ENCODE peak calls at places on chromosome 21, in ten cellular contexts. G, U, X, I, C, L, H, R, Q and V are unnamed samples.

GRCh38 chr21:27814226-27814625 is 847.3 kb upstream of the ADAMTS5 start:
- DNase-seq in X (no peak), U (no peak), G (no peak), R (no peak), L (no peak), H (no peak), Q (no peak), C (no peak), I (no peak), V (no peak)

GRCh38 chr21:35095859-35096291 is 46.8 kb upstream of the RUNX1 start:
- DNase-seq in C (no peak), L (no peak), U (no peak), G (no peak), X (no peak), R (no peak), I (no peak), H (no peak), Q (no peak), V (no peak)

GRCh38 chr21:37626320-37626719 is 259.7 kb downstream of the DYRK1A start:
- DNase-seq in R (no peak), U (no peak), X (no peak), L (no peak), G (no peak), H (no peak), C (no peak), I (no peak), Q (no peak), V (no peak)

GRCh38 chr21:37636152-37636860 is 269.7 kb downstream of the DYRK1A start:
- DNase-seq in X (no peak), R (no peak), H (no peak), G (peak; percentile 60), U (no peak), C (no peak), Q (no peak), I (no peak), L (no peak), V (peak; percentile 48)

GRCh38 chr21:35711661-35712060 is 348.7 kb downstream of the SETD4 start:
- DNase-seq in Q (no peak), U (no peak), C (no peak), R (no peak), H (no peak), X (peak; percentile 93), I (no peak), G (no peak), L (no peak), V (no peak)

GRCh38 chr21:37916795-37917142 is 512 bp upstream of the KCNJ6 start:
- DNase-seq in U (peak; percentile 87), C (no peak), X (no peak), R (no peak), L (no peak), G (no peak), I (no peak), H (no peak), Q (no peak), V (no peak)

GRCh38 chr21:41913230-41913629 is 34.1 kb upstream of the PRDM15 start:
- DNase-seq in I (no peak), L (no peak), Q (no peak), C (no peak), R (no peak), X (no peak), H (no peak), G (no peak), U (no peak), V (no peak)

GRCh38 chr21:43016728-43017127 is 42.4 kb downstream of the PKNOX1 start:
- DNase-seq in G (no peak), X (no peak), L (no peak), Q (no peak), R (no peak), U (no peak), H (no peak), I (no peak), C (no peak), V (no peak)

GRCh38 chr21:42621166-42621827 is 32.1 kb upstream of the PDE9A start:
- DNase-seq in H (peak; percentile 58), C (no peak), L (no peak), X (no peak), Q (no peak), G (no peak), U (no peak), I (peak; percentile 64), R (peak; percentile 42), V (peak; percentile 49)

GRCh38 chr21:43277481-43278351 is 108.9 kb downstream of the CRYAA start:
- DNase-seq in G (no peak), X (no peak), R (no peak), Q (no peak), I (peak; percentile 79), C (peak; percentile 37), H (no peak), L (no peak), U (no peak), V (no peak)

GRCh38 chr21:24076179-24076578 is 1531.1 kb downstream of the MRPL39 start:
- DNase-seq in G (peak; percentile 4), U (no peak), R (no peak), Q (no peak), I (no peak), L (no peak), C (no peak), H (no peak), X (no peak), V (no peak)

GRCh38 chr21:32192291-32192690 is 86.6 kb downstream of the MIS18A start:
- DNase-seq in C (no peak), G (no peak), H (no peak), X (no peak), L (no peak), R (no peak), U (no peak), I (no peak), Q (no peak), V (no peak)

GRCh38 chr21:42414928-42415769 is 11.4 kb downstream of the UBASH3A start:
- DNase-seq in Q (no peak), X (no peak), L (peak; percentile 78), R (no peak), H (peak; percentile 55), I (no peak), C (no peak), G (no peak), U (no peak), V (peak; percentile 88)

GRCh38 chr21:45699966-45700365 is 56.4 kb downstream of the PCBP3 start:
- DNase-seq in H (no peak), X (no peak), I (no peak), C (no peak), G (no peak), R (no peak), U (no peak), L (no peak), Q (no peak), V (peak; percentile 92)

GRCh38 chr21:45698493-45698947 is 55.0 kb downstream of the PCBP3 start:
- DNase-seq in Q (no peak), G (peak; percentile 86), L (no peak), H (peak; percentile 36), U (no peak), X (no peak), I (no peak), R (peak; percentile 23), C (no peak), V (peak; percentile 100)

GRCh38 chr21:45699251-45699942 is 55.9 kb downstream of the PCBP3 start:
- DNase-seq in H (no peak), R (no peak), U (no peak), L (no peak), I (no peak), Q (no peak), X (no peak), G (no peak), C (no peak), V (peak; percentile 30)

GRCh38 chr21:45700461-45700860 is 56.9 kb downstream of the PCBP3 start:
- DNase-seq in Q (no peak), I (no peak), C (no peak), L (no peak), X (no peak), G (no peak), H (no peak), U (no peak), R (no peak), V (no peak)

GRCh38 chr21:45695086-45695485 is 51.6 kb downstream of the PCBP3 start:
- DNase-seq in R (no peak), U (peak; percentile 68), H (no peak), I (no peak), L (no peak), Q (no peak), G (no peak), X (no peak), C (no peak), V (no peak)
- TF ChIP-seq CTCF in R (no peak), U (peak; percentile 80), H (no peak), I (no peak), L (no peak), Q (peak; percentile 34), G (peak; percentile 29), X (no peak), C (no peak), V (no peak)

DNA sequence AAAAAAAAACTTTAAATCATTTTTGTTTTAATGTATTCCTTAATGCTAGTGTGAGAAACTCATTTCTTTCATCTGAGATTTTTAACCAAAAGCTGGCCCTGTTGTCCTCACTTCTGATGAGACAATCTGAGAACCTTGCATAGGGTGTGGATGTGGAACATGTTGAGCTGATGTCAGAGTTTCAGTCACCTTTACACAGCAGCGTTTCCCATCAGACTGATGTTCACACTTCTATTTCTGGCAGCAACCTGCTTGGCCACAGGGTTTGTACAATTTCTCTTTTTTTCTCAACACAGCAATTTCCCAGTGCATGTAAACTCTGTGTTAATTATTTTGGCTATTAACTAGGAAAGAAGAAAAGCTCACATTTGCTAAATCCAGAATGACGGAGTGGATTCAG is 70.4 kb upstream of the HSPA13 start:
- DNase-seq in G (no peak), U (no peak), C (no peak), R (no peak), L (no peak), X (peak; percentile 85), Q (no peak), I (no peak), H (no peak), V (no peak)
- H3K4me3 ChIP-seq in G (no peak overlapping the region), U (no peak overlapping the region), C (no peak overlapping the region), R (no peak overlapping the region), L (no peak overlapping the region), X (no peak overlapping the region), Q (no peak overlapping the region), I (no peak overlapping the region), H (no peak overlapping the region), V (no peak overlapping the region)

GRCh38 chr21:19603011-19603593 is 1199.5 kb upstream of the TMPRSS15 start:
- DNase-seq in H (no peak), Q (no peak), I (no peak), R (no peak), G (no peak), X (no peak), U (no peak), L (no peak), C (no peak), V (no peak)

GRCh38 chr21:19609611-19610010 is 1206.0 kb upstream of the TMPRSS15 start:
- DNase-seq in G (no peak), R (no peak), U (no peak), Q (no peak), X (no peak), I (no peak), H (no peak), C (no peak), L (no peak), V (peak; percentile 12)

GRCh38 chr21:19607983-19608668 is 1204.5 kb upstream of the TMPRSS15 start:
- DNase-seq in L (no peak), I (no peak), Q (no peak), X (no peak), H (no peak), C (no peak), R (no peak), U (peak; percentile 33), G (peak; percentile 4), V (no peak)
- TF ChIP-seq CTCF in L (no peak), I (no peak), Q (no peak), X (no peak), H (no peak), C (no peak), R (no peak), U (peak; percentile 57), G (no peak), V (no peak)

GRCh38 chr21:20486303-20486702 is 511.9 kb upstream of the NCAM2 start:
- DNase-seq in L (no peak), U (no peak), R (no peak), Q (no peak), C (no peak), G (no peak), X (no peak), I (no peak), H (no peak), V (no peak)
- H3K4me3 ChIP-seq in L (no peak overlapping the region), U (no peak overlapping the region), R (no peak overlapping the region), Q (no peak overlapping the region), C (no peak overlapping the region), G (no peak overlapping the region), X (no peak overlapping the region), I (no peak overlapping the region), H (no peak overlapping the region), V (no peak overlapping the region)